ENCODE peak calls at places on chromosomes 4 and X, in five cellular contexts. One of them, this sample, is unnamed.

GRCh38 chr4:128332086-128332485 is 44.5 kb upstream of the PGRMC2 start:
- DNase-seq in sigmoid colon: no peak
- DNase-seq in epithelial cell of esophagus: no peak
- DNase-seq in heart left ventricle: no peak
- DNase-seq in gastrocnemius medialis: no peak
- DNase-seq in this sample: peak; percentile 23

GRCh38 chrX:119687661-119688413 is 5.1 kb downstream of the SEPTIN6 start:
- DNase-seq in sigmoid colon: no peak
- DNase-seq in epithelial cell of esophagus: no peak
- DNase-seq in heart left ventricle: no peak
- DNase-seq in gastrocnemius medialis: no peak
- DNase-seq in this sample: no peak

GRCh38 chr4:40325406-40326019 is 9.6 kb upstream of the CHRNA9 start:
- DNase-seq in sigmoid colon: no peak
- DNase-seq in epithelial cell of esophagus: peak; percentile 77
- DNase-seq in heart left ventricle: no peak
- DNase-seq in gastrocnemius medialis: no peak
- DNase-seq in this sample: peak; percentile 83

GRCh38 chr4:99879458-99879857 is 14.8 kb downstream of the LAMTOR3 start:
- DNase-seq in sigmoid colon: no peak
- DNase-seq in epithelial cell of esophagus: peak; percentile 86
- DNase-seq in heart left ventricle: no peak
- DNase-seq in gastrocnemius medialis: no peak
- DNase-seq in this sample: peak; percentile 34

GRCh38 chrX:150212672-150213480 is 150.2 kb upstream of the MAMLD1 start:
- DNase-seq in sigmoid colon: no peak
- DNase-seq in epithelial cell of esophagus: peak; percentile 28
- DNase-seq in heart left ventricle: peak; percentile 79
- DNase-seq in gastrocnemius medialis: peak; percentile 31
- DNase-seq in this sample: peak; percentile 57

GRCh38 chrX:121356850-121357171 is 309.4 kb downstream of the GLUD2 start:
- DNase-seq in sigmoid colon: no peak
- DNase-seq in epithelial cell of esophagus: no peak
- DNase-seq in heart left ventricle: no peak
- DNase-seq in gastrocnemius medialis: no peak
- DNase-seq in this sample: no peak

GRCh38 chrX:150035531-150035930 is 97.2 kb upstream of the EOLA2 start:
- DNase-seq in sigmoid colon: no peak
- DNase-seq in epithelial cell of esophagus: peak; percentile 50
- DNase-seq in heart left ventricle: no peak
- DNase-seq in gastrocnemius medialis: no peak
- DNase-seq in this sample: no peak

GRCh38 chr4:143616771-143617170 is 83.7 kb downstream of the FREM3 start:
- DNase-seq in sigmoid colon: no peak
- DNase-seq in epithelial cell of esophagus: peak; percentile 23
- DNase-seq in heart left ventricle: no peak
- DNase-seq in gastrocnemius medialis: no peak
- DNase-seq in this sample: no peak

GRCh38 chr4:127403523-127404084 is 229.2 kb upstream of the INTU start:
- DNase-seq in sigmoid colon: no peak
- DNase-seq in epithelial cell of esophagus: no peak
- DNase-seq in heart left ventricle: no peak
- DNase-seq in gastrocnemius medialis: no peak
- DNase-seq in this sample: no peak

GRCh38 chr4:1746919-1747602 is 25.7 kb downstream of the TACC3 start:
- DNase-seq in sigmoid colon: no peak
- DNase-seq in epithelial cell of esophagus: no peak
- DNase-seq in heart left ventricle: no peak
- DNase-seq in gastrocnemius medialis: no peak
- DNase-seq in this sample: no peak

GRCh38 chr4:177612684-177613083 is 170.4 kb upstream of the AGA start:
- DNase-seq in sigmoid colon: no peak
- DNase-seq in epithelial cell of esophagus: no peak
- DNase-seq in heart left ventricle: no peak
- DNase-seq in gastrocnemius medialis: no peak
- DNase-seq in this sample: no peak

GRCh38 chr4:184263910-184264732 is 46.4 kb upstream of the ENPP6 start:
- DNase-seq in sigmoid colon: peak; percentile 96
- DNase-seq in epithelial cell of esophagus: peak; percentile 91
- DNase-seq in heart left ventricle: peak; percentile 94
- DNase-seq in gastrocnemius medialis: peak; percentile 86
- DNase-seq in this sample: peak; percentile 95
- H3K4me3 ChIP-seq in sigmoid colon: no peak overlapping the region
- H3K4me3 ChIP-seq in epithelial cell of esophagus: no peak overlapping the region
- H3K4me3 ChIP-seq in heart left ventricle: no peak overlapping the region
- H3K4me3 ChIP-seq in gastrocnemius medialis: no peak overlapping the region
- H3K4me3 ChIP-seq in this sample: no peak overlapping the region

GRCh38 chr4:43903456-43903855 is 545.2 kb downstream of the KCTD8 start:
- DNase-seq in sigmoid colon: no peak
- DNase-seq in epithelial cell of esophagus: no peak
- DNase-seq in heart left ventricle: no peak
- DNase-seq in gastrocnemius medialis: no peak
- DNase-seq in this sample: no peak

DNA sequence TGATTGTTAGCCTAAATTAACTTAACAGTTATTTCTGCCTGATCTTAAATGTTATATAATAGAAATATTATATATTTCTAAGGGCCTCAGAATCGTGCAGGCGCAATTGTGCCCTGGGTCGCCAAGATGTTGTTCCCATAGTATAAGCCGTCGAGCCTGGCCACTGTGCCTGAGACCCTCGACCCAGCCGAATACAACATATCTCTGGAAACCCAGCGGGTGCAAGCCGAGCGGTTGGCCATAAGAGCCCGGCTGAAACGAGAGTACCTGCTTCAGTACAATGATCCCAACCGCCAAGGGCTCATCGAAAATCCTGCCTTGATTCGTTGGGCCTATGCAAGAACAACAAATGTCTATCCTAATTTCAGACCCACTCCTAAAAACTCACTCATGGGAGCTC is 549.8 kb downstream of the KCTD8 start:
- DNase-seq in sigmoid colon: no peak
- DNase-seq in epithelial cell of esophagus: no peak
- DNase-seq in heart left ventricle: no peak
- DNase-seq in gastrocnemius medialis: no peak
- DNase-seq in this sample: no peak
- H3K4me3 ChIP-seq in sigmoid colon: no peak overlapping the region
- H3K4me3 ChIP-seq in epithelial cell of esophagus: no peak overlapping the region
- H3K4me3 ChIP-seq in heart left ventricle: no peak overlapping the region
- H3K4me3 ChIP-seq in gastrocnemius medialis: no peak overlapping the region
- H3K4me3 ChIP-seq in this sample: no peak overlapping the region

GRCh38 chr4:80220711-80221110 is 23.4 kb downstream of the PRDM8 start:
- DNase-seq in sigmoid colon: no peak
- DNase-seq in epithelial cell of esophagus: no peak
- DNase-seq in heart left ventricle: no peak
- DNase-seq in gastrocnemius medialis: no peak
- DNase-seq in this sample: no peak
- H3K4me3 ChIP-seq in sigmoid colon: no peak overlapping the region
- H3K4me3 ChIP-seq in epithelial cell of esophagus: no peak overlapping the region
- H3K4me3 ChIP-seq in heart left ventricle: no peak overlapping the region
- H3K4me3 ChIP-seq in gastrocnemius medialis: no peak overlapping the region
- H3K4me3 ChIP-seq in this sample: no peak overlapping the region

DNA sequence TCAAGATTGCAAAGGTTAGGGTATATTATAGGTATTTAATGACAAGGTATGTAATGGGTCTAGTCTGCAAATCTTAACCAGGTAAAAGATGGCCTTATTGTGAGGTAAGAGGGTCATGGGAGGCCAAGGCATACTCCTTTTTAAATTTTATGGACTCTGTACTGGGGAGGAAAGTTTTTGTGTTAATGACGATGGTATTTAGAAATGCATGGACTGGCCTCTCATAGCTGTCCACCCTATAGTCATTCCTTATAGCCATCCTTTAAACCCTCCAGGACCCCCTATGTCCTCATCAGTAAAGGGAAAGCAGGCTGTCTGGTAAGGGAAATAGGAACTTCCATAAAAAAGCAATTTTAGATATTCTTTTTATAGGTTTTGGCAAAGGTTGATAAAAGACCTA is 1.5 kb downstream of the AIMP1 start:
- DNase-seq in sigmoid colon: no peak
- DNase-seq in epithelial cell of esophagus: no peak
- DNase-seq in heart left ventricle: no peak
- DNase-seq in gastrocnemius medialis: no peak
- DNase-seq in this sample: no peak
- H3K4me3 ChIP-seq in sigmoid colon: peak overlapping the region; percentile 97
- H3K4me3 ChIP-seq in epithelial cell of esophagus: peak overlapping the region; percentile 69
- H3K4me3 ChIP-seq in heart left ventricle: peak overlapping the region; percentile 74
- H3K4me3 ChIP-seq in gastrocnemius medialis: no peak overlapping the region
- H3K4me3 ChIP-seq in this sample: peak overlapping the region; percentile 73

GRCh38 chr4:123449362-123449761 is 52.8 kb downstream of the SPRY1 start:
- DNase-seq in sigmoid colon: no peak
- DNase-seq in epithelial cell of esophagus: no peak
- DNase-seq in heart left ventricle: no peak
- DNase-seq in gastrocnemius medialis: no peak
- DNase-seq in this sample: no peak
- H3K4me3 ChIP-seq in sigmoid colon: no peak overlapping the region
- H3K4me3 ChIP-seq in epithelial cell of esophagus: no peak overlapping the region
- H3K4me3 ChIP-seq in heart left ventricle: no peak overlapping the region
- H3K4me3 ChIP-seq in gastrocnemius medialis: no peak overlapping the region
- H3K4me3 ChIP-seq in this sample: no peak overlapping the region

This sample was measured in fibroblast of pulmonary artery.